ENCODE peak calls at places on chromosomes 5 and 9, in ten cellular contexts. L is lung; D is cardiac fibroblast; C is PC-3; Z is CD4-positive, alpha-beta T cell; M is HFFc6; A is heart left ventricle; N is BE2C; G is WTC11; Q is AG04450. S is an unnamed sample.

GRCh38 chr5:118611332-118611945 is 376.9 kb downstream of the DTWD2 start:
- DNase-seq in N (peak; percentile 33), Q (no peak), C (peak; percentile 27), A (no peak), D (peak; percentile 44), Z (no peak), L (no peak), M (peak; percentile 2), G (peak; percentile 52), S (peak; percentile 13)

GRCh38 chr9:36135791-36136276 is 699 bp upstream of the GLIPR2 start:
- DNase-seq in C (no peak), Z (no peak), D (no peak), A (no peak), L (no peak), Q (no peak), M (no peak), N (no peak), G (peak; percentile 53), S (no peak)

GRCh38 chr5:131264453-131265200 is 774 bp downstream of the CDC42SE2 start:
- DNase-seq in Q (no peak), L (peak; percentile 36), A (peak; percentile 15), C (peak; percentile 24), M (no peak), Z (no peak), G (peak; percentile 52), D (peak; percentile 27), N (peak; percentile 46), S (peak; percentile 43)

GRCh38 chr5:174737335-174737734 is 13.0 kb downstream of the MSX2 start:
- DNase-seq in Z (no peak), G (no peak), L (no peak), C (no peak), A (no peak), Q (no peak), N (no peak), M (no peak), D (no peak), S (no peak)

GRCh38 chr9:86939311-86939710 is 8.0 kb downstream of the GAS1 start:
- DNase-seq in L (peak; percentile 9), M (no peak), D (no peak), Q (no peak), G (no peak), A (no peak), Z (no peak), N (no peak), C (no peak), S (no peak)

GRCh38 chr5:11384441-11385250 is 519.6 kb downstream of the CTNND2 start:
- DNase-seq in L (no peak), M (no peak), Z (no peak), A (no peak), C (peak; percentile 46), D (no peak), Q (no peak), N (no peak), G (peak; percentile 33), S (no peak)

GRCh38 chr9:87387351-87388055 is 110.2 kb upstream of the DAPK1 start:
- DNase-seq in L (no peak), C (no peak), D (no peak), A (no peak), Z (no peak), Q (no peak), N (no peak), G (no peak), M (no peak), S (no peak)

GRCh38 chr9:70119786-70120185 is 76.1 kb downstream of the MAMDC2 start:
- DNase-seq in Q (no peak), C (no peak), M (no peak), D (no peak), L (no peak), N (no peak), Z (no peak), G (no peak), A (no peak), S (no peak)

GRCh38 chr5:173283318-173284288 is 44.6 kb downstream of the STC2 start:
- DNase-seq in L (peak; percentile 61), G (peak; percentile 87), A (peak; percentile 82), Q (no peak), M (peak; percentile 42), Z (peak; percentile 42), N (peak; percentile 86), D (peak; percentile 70), C (peak; percentile 78), S (peak; percentile 49)

GRCh38 chr5:173279166-173279565 is 44.2 kb upstream of the NKX2-5 start:
- DNase-seq in C (no peak), L (no peak), Z (no peak), A (no peak), D (no peak), M (no peak), G (no peak), Q (no peak), N (no peak), S (no peak)

GRCh38 chr5:173282916-173283315 is 45.3 kb downstream of the STC2 start:
- DNase-seq in L (no peak), D (no peak), N (no peak), G (no peak), Z (no peak), C (no peak), M (no peak), Q (no peak), A (no peak), S (no peak)

GRCh38 chr5:173278641-173279040 is 43.6 kb upstream of the NKX2-5 start:
- DNase-seq in A (peak; percentile 54), M (no peak), C (no peak), N (no peak), D (no peak), Q (no peak), L (no peak), Z (no peak), G (no peak), S (no peak)

DNA sequence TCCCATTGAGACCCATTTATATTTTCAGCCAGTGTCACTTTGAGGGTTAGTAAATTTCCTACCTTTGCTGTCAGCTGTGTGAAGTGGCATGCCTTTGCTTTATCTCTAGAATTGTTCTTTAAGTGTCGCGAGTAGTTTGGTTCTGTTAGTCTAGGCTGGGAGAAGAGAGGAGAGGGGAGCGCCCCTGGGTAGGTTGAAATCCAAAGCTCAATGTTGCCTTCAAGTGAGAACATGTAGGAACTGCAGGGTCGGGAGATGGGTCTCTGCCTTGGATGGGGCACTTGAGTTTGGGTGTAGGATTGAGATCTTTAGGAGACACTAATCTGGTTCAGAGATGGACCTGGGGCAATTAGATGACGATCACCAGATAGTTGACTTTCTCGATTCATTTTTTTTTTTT is 46.3 kb downstream of the STC2 start:
- DNase-seq in M (no peak), C (peak; percentile 46), G (peak; percentile 50), N (no peak), L (no peak), Q (no peak), D (peak; percentile 54), A (no peak), Z (no peak), S (no peak)
- TF ChIP-seq CTCF in M (peak; percentile 47), C (peak; percentile 56), G (no peak), N (peak; percentile 59), L (no peak), Q (peak; percentile 55), D (peak; percentile 40), A (peak; percentile 39), Z (no peak), S (peak; percentile 51)

GRCh38 chr5:150641826-150642566 is 1.5 kb downstream of the SYNPO start:
- DNase-seq in D (peak; percentile 43), L (no peak), G (no peak), Q (no peak), Z (no peak), C (peak; percentile 30), A (no peak), N (no peak), M (peak; percentile 24), S (no peak)

GRCh38 chr5:150639317-150639738 is 1.1 kb upstream of the SYNPO start:
- DNase-seq in Q (no peak), G (no peak), D (no peak), L (no peak), M (no peak), Z (no peak), A (no peak), N (no peak), C (no peak), S (no peak)

GRCh38 chr5:150641006-150641570 is 628 bp downstream of the SYNPO start:
- DNase-seq in G (no peak), N (peak; percentile 46), L (peak; percentile 58), C (peak; percentile 77), M (peak; percentile 24), A (peak; percentile 83), Z (no peak), Q (no peak), D (peak; percentile 96), S (peak; percentile 80)

GRCh38 chr5:150639751-150640150 is 709 bp upstream of the SYNPO start:
- DNase-seq in Q (no peak), C (no peak), D (peak; percentile 48), A (no peak), G (no peak), Z (no peak), M (no peak), L (no peak), N (no peak), S (no peak)

GRCh38 chr5:150640311-150641005 is at the start of gene SYNPO:
- DNase-seq in M (peak; percentile 92), D (peak; percentile 98), Z (no peak), L (peak; percentile 82), Q (peak; percentile 80), A (peak; percentile 75), G (no peak), C (peak; percentile 94), N (peak; percentile 63), S (peak; percentile 96)
- TF ChIP-seq CTCF in M (peak; percentile 9), D (no peak), Z (no peak), L (no peak), Q (no peak), A (no peak), G (no peak), C (peak; percentile 29), N (no peak), S (no peak)

DNA sequence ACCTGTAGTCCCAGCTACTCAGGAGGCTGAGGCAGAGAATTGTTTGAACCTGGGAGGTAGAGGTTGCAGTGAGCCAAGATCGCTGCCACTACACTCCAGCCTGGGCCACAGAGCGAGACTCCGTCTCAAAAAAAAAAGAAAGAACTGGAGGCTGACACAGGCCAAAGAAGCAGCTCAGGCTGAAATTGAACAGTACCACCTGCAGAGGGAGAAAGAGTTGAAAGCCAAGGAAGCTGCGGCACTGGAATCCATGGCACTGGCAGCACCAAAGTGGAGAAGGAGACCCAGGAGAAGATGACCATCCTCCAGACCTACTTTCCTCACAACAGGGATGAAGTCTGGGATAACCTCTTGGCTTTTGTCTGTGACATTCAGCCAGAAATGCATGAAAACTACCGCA is 11.3 kb upstream of the TMEM141 start:
- DNase-seq in C (no peak), A (no peak), Q (no peak), L (no peak), D (no peak), N (no peak), G (no peak), Z (no peak), M (no peak), S (no peak)
- TF ChIP-seq CTCF in C (no peak), A (no peak), Q (peak; percentile 28), L (no peak), D (no peak), N (peak; percentile 29), G (no peak), Z (no peak), M (peak; percentile 31), S (no peak)

GRCh38 chr5:54959673-54960418 is 25.5 kb downstream of the ESM1 start:
- DNase-seq in M (no peak), D (peak; percentile 18), N (peak; percentile 34), A (no peak), Z (no peak), Q (no peak), C (peak; percentile 3), G (peak; percentile 71), L (no peak), S (peak; percentile 31)
- TF ChIP-seq CTCF in M (peak; percentile 70), D (peak; percentile 34), N (peak; percentile 39), A (no peak), Z (no peak), Q (peak; percentile 39), C (peak; percentile 35), G (peak; percentile 33), L (no peak), S (peak; percentile 53)

S was measured in fibroblast of villous mesenchyme.